ENCODE peak calls at places on chromosomes 13 and 19, in five cellular contexts. One of them, this sample, is unnamed.

GRCh38 chr19:58407658-58408151 is 744 bp upstream of the ZNF584 start:
- DNase-seq in fibroblast of pulmonary artery: no peak
- DNase-seq in AG10803: no peak
- DNase-seq in right atrium auricular region: no peak
- DNase-seq in uterus: no peak
- DNase-seq in this sample: no peak

GRCh38 chr19:18457478-18458331 is 19.8 kb upstream of the ISYNA1 start:
- DNase-seq in fibroblast of pulmonary artery: no peak
- DNase-seq in AG10803: no peak
- DNase-seq in right atrium auricular region: no peak
- DNase-seq in uterus: no peak
- DNase-seq in this sample: no peak

GRCh38 chr19:46815833-46816627 is 27.6 kb upstream of the SLC1A5 start:
- DNase-seq in fibroblast of pulmonary artery: no peak
- DNase-seq in AG10803: no peak
- DNase-seq in right atrium auricular region: no peak
- DNase-seq in uterus: no peak
- DNase-seq in this sample: no peak

GRCh38 chr13:101204270-101205011 is 211.9 kb downstream of the NALCN start:
- DNase-seq in fibroblast of pulmonary artery: no peak
- DNase-seq in AG10803: peak
- DNase-seq in right atrium auricular region: no peak
- DNase-seq in uterus: no peak
- DNase-seq in this sample: no peak

GRCh38 chr13:98416408-98416807 is 160.5 kb downstream of the STK24 start:
- DNase-seq in fibroblast of pulmonary artery: no peak
- DNase-seq in AG10803: no peak
- DNase-seq in right atrium auricular region: no peak
- DNase-seq in uterus: no peak
- DNase-seq in this sample: peak

GRCh38 chr19:48963371-48964204 is 1.5 kb upstream of the FTL start:
- DNase-seq in fibroblast of pulmonary artery: peak
- DNase-seq in AG10803: peak
- DNase-seq in right atrium auricular region: peak
- DNase-seq in uterus: peak
- DNase-seq in this sample: peak

GRCh38 chr13:86974995-86975328 is 696.2 kb upstream of the SLITRK5 start:
- DNase-seq in fibroblast of pulmonary artery: no peak
- DNase-seq in AG10803: no peak
- DNase-seq in right atrium auricular region: no peak
- DNase-seq in uterus: no peak
- DNase-seq in this sample: no peak

GRCh38 chr13:104256701-104257100 is 1190.5 kb upstream of the SLC10A2 start:
- DNase-seq in fibroblast of pulmonary artery: no peak
- DNase-seq in AG10803: no peak
- DNase-seq in right atrium auricular region: no peak
- DNase-seq in uterus: no peak
- DNase-seq in this sample: no peak

GRCh38 chr19:54439174-54439851 is 9.7 kb upstream of the LENG8 start:
- DNase-seq in fibroblast of pulmonary artery: peak
- DNase-seq in AG10803: peak
- DNase-seq in right atrium auricular region: no peak
- DNase-seq in uterus: no peak
- DNase-seq in this sample: peak

GRCh38 chr13:41457589-41458186 is 338 bp downstream of the RGCC start:
- DNase-seq in fibroblast of pulmonary artery: no peak
- DNase-seq in AG10803: no peak
- DNase-seq in right atrium auricular region: no peak
- DNase-seq in uterus: no peak
- DNase-seq in this sample: peak

GRCh38 chr13:110702591-110703526 is 3.1 kb downstream of the CARS2 start:
- DNase-seq in fibroblast of pulmonary artery: peak
- DNase-seq in AG10803: no peak
- DNase-seq in right atrium auricular region: no peak
- DNase-seq in uterus: no peak
- DNase-seq in this sample: no peak

GRCh38 chr19:40232949-40233810 is 6.7 kb upstream of the CCNP start:
- DNase-seq in fibroblast of pulmonary artery: no peak
- DNase-seq in AG10803: no peak
- DNase-seq in right atrium auricular region: no peak
- DNase-seq in uterus: no peak
- DNase-seq in this sample: no peak

GRCh38 chr19:48393559-48394330 is at the start of gene GRIN2D:
- DNase-seq in fibroblast of pulmonary artery: peak
- DNase-seq in AG10803: peak
- DNase-seq in right atrium auricular region: no peak
- DNase-seq in uterus: no peak
- DNase-seq in this sample: peak

GRCh38 chr13:103056008-103056407 is 10.2 kb downstream of the SLC10A2 start:
- DNase-seq in fibroblast of pulmonary artery: no peak
- DNase-seq in AG10803: no peak
- DNase-seq in right atrium auricular region: no peak
- DNase-seq in uterus: no peak
- DNase-seq in this sample: no peak

GRCh38 chr19:28727133-28727834 is 485.7 kb downstream of the UQCRFS1 start:
- DNase-seq in fibroblast of pulmonary artery: peak
- DNase-seq in AG10803: no peak
- DNase-seq in right atrium auricular region: no peak
- DNase-seq in uterus: no peak
- DNase-seq in this sample: peak

GRCh38 chr13:21079206-21079605 is 17.8 kb upstream of the LATS2 start:
- DNase-seq in fibroblast of pulmonary artery: no peak
- DNase-seq in AG10803: peak
- DNase-seq in right atrium auricular region: no peak
- DNase-seq in uterus: no peak
- DNase-seq in this sample: no peak

GRCh38 chr13:26485786-26486185 is 71.7 kb upstream of the WASF3 start:
- DNase-seq in fibroblast of pulmonary artery: no peak
- DNase-seq in AG10803: peak
- DNase-seq in right atrium auricular region: no peak
- DNase-seq in uterus: peak
- DNase-seq in this sample: no peak

GRCh38 chr19:53182202-53182601 is 11.0 kb downstream of the ZNF665 start:
- DNase-seq in fibroblast of pulmonary artery: no peak
- DNase-seq in AG10803: no peak
- DNase-seq in right atrium auricular region: no peak
- DNase-seq in uterus: no peak
- DNase-seq in this sample: no peak

GRCh38 chr19:58330458-58330857 is 3.7 kb downstream of the ZSCAN22 start:
- DNase-seq in fibroblast of pulmonary artery: peak
- DNase-seq in AG10803: peak
- DNase-seq in right atrium auricular region: no peak
- DNase-seq in uterus: no peak
- DNase-seq in this sample: no peak

GRCh38 chr13:22454586-22454985 is 726.2 kb upstream of the SGCG start:
- DNase-seq in fibroblast of pulmonary artery: no peak
- DNase-seq in AG10803: no peak
- DNase-seq in right atrium auricular region: no peak
- DNase-seq in uterus: no peak
- DNase-seq in this sample: no peak

GRCh38 chr13:27384285-27384684 is 40.1 kb upstream of the GTF3A start:
- DNase-seq in fibroblast of pulmonary artery: no peak
- DNase-seq in AG10803: no peak
- DNase-seq in right atrium auricular region: no peak
- DNase-seq in uterus: no peak
- DNase-seq in this sample: no peak

GRCh38 chr13:110358381-110358780 is 51.3 kb downstream of the COL4A2 start:
- DNase-seq in fibroblast of pulmonary artery: no peak
- DNase-seq in AG10803: no peak
- DNase-seq in right atrium auricular region: no peak
- DNase-seq in uterus: no peak
- DNase-seq in this sample: no peak

GRCh38 chr19:13275016-13275722 is 125.0 kb downstream of the IER2 start:
- DNase-seq in fibroblast of pulmonary artery: no peak
- DNase-seq in AG10803: no peak
- DNase-seq in right atrium auricular region: no peak
- DNase-seq in uterus: no peak
- DNase-seq in this sample: no peak

GRCh38 chr19:4172861-4173473 is 9.4 kb downstream of the SIRT6 start:
- DNase-seq in fibroblast of pulmonary artery: peak
- DNase-seq in AG10803: peak
- DNase-seq in right atrium auricular region: no peak
- DNase-seq in uterus: no peak
- DNase-seq in this sample: peak

GRCh38 chr13:25253702-25254101 is 33.6 kb downstream of the MTMR6 start:
- DNase-seq in fibroblast of pulmonary artery: no peak
- DNase-seq in AG10803: peak
- DNase-seq in right atrium auricular region: no peak
- DNase-seq in uterus: no peak
- DNase-seq in this sample: no peak

GRCh38 chr19:19464339-19465098 is 50.8 kb downstream of the TSSK6 start:
- DNase-seq in fibroblast of pulmonary artery: peak
- DNase-seq in AG10803: peak
- DNase-seq in right atrium auricular region: no peak
- DNase-seq in uterus: no peak
- DNase-seq in this sample: peak

GRCh38 chr19:44496711-44497110 is 3.6 kb downstream of the ZNF180 start:
- DNase-seq in fibroblast of pulmonary artery: no peak
- DNase-seq in AG10803: no peak
- DNase-seq in right atrium auricular region: no peak
- DNase-seq in uterus: no peak
- DNase-seq in this sample: no peak

GRCh38 chr19:44499962-44500949 is at the start of gene ZNF180:
- DNase-seq in fibroblast of pulmonary artery: peak
- DNase-seq in AG10803: peak
- DNase-seq in right atrium auricular region: peak
- DNase-seq in uterus: peak
- DNase-seq in this sample: peak

GRCh38 chr19:44498988-44499387 is 1.3 kb downstream of the ZNF180 start:
- DNase-seq in fibroblast of pulmonary artery: no peak
- DNase-seq in AG10803: no peak
- DNase-seq in right atrium auricular region: no peak
- DNase-seq in uterus: no peak
- DNase-seq in this sample: no peak

GRCh38 chr19:44499559-44499958 is 763 bp downstream of the ZNF180 start:
- DNase-seq in fibroblast of pulmonary artery: no peak
- DNase-seq in AG10803: no peak
- DNase-seq in right atrium auricular region: no peak
- DNase-seq in uterus: no peak
- DNase-seq in this sample: no peak
- TF ChIP-seq CTCF in fibroblast of pulmonary artery: no peak
- TF ChIP-seq CTCF in AG10803: no peak
- TF ChIP-seq CTCF in right atrium auricular region: no peak
- TF ChIP-seq CTCF in uterus: no peak
- TF ChIP-seq CTCF in this sample: no peak

DNA sequence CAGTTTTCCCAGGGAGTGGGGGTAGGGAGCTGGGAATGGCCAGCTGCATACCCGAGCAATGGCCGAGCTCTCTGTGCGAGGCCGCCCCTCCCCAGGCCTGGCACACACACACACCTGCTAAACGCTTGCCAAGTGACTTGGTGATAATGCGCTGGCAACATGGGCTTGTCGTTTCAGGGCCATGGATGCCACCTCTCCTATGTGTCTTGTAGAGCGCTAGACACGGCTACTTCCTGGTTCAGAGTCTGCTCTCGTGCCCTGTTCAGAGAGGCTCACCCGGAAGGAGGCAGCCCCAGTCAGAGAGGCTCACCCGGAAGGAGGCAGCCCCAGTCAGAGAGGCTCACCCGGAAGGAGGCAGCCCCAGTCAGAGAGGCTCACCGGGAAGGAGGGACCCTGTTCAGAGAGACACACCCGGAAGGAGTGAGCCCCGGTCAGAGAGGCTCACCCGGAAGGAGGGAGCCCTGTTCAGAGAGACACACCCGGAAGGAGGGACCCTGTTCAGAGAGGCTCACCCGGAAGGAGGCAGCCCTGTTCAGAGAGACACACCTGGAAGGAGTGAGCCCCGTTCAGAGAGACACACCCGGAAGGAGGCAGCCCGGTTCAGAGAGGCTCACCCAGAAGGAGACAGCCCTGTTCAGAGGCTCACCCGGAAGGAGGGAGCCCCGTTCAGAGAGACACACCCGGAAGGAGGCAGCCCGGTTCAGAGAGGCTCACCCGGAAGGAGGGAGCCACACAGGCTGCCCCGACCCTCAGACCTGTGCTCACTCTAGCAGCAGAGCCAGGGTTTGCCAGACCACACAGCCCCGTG is 4.2 kb downstream of the ADPRHL1 start:
- DNase-seq in fibroblast of pulmonary artery: no peak
- DNase-seq in AG10803: peak
- DNase-seq in right atrium auricular region: no peak
- DNase-seq in uterus: peak
- DNase-seq in this sample: peak
- H3K4me3 ChIP-seq in fibroblast of pulmonary artery: no peak
- H3K4me3 ChIP-seq in AG10803: peak
- H3K4me3 ChIP-seq in right atrium auricular region: peak
- H3K4me3 ChIP-seq in uterus: peak
- H3K4me3 ChIP-seq in this sample: peak

DNA sequence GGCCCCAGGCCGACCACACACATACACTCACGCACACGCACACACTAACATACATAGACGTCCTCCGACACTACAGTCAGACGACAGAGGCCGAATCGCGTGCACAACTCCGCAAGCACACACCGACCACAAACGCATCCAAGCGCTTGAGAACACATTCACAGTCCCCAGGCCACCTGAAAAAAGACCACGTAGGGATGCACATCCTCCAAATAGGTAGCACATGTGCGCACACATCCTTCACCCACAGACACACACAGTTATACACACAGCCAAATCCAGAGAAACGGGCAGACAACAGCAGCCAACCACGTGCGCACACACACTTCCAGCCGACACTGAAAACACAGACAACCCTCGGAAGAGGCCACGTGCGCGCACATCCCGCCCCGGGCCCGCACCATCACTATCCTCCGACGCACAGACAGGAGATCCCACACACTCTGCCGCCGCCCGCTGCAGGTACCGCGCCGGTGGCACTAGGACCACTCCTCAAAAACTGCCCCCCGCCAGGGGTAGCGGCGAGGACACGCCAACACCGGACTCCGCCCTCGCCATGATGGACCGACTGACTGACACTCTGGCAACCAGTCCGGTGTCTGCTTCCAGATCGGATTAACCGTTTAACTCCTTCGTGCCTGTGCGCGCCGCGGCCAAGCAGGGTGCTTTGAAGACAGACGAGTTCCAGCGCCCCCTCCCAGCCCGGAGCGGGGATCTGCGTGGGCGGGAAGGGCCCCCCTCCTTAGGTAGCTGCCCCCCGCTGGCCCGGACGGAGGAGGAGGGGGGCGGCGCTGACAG is 493 bp upstream of the PDE4A start:
- DNase-seq in fibroblast of pulmonary artery: peak
- DNase-seq in AG10803: no peak
- DNase-seq in right atrium auricular region: no peak
- DNase-seq in uterus: no peak
- DNase-seq in this sample: no peak
- TF ChIP-seq CTCF in fibroblast of pulmonary artery: no peak
- TF ChIP-seq CTCF in AG10803: no peak
- TF ChIP-seq CTCF in right atrium auricular region: no peak
- TF ChIP-seq CTCF in uterus: no peak
- TF ChIP-seq CTCF in this sample: no peak

GRCh38 chr13:93144031-93144430 is 82.6 kb upstream of the GPC6 start:
- DNase-seq in fibroblast of pulmonary artery: no peak
- DNase-seq in AG10803: no peak
- DNase-seq in right atrium auricular region: no peak
- DNase-seq in uterus: no peak
- DNase-seq in this sample: no peak

GRCh38 chr13:93146584-93147292 is 79.9 kb upstream of the GPC6 start:
- DNase-seq in fibroblast of pulmonary artery: peak
- DNase-seq in AG10803: peak
- DNase-seq in right atrium auricular region: no peak
- DNase-seq in uterus: no peak
- DNase-seq in this sample: no peak

GRCh38 chr13:93145199-93145598 is 81.4 kb upstream of the GPC6 start:
- DNase-seq in fibroblast of pulmonary artery: no peak
- DNase-seq in AG10803: no peak
- DNase-seq in right atrium auricular region: no peak
- DNase-seq in uterus: no peak
- DNase-seq in this sample: no peak

GRCh38 chr13:93140912-93141311 is 85.7 kb upstream of the GPC6 start:
- DNase-seq in fibroblast of pulmonary artery: no peak
- DNase-seq in AG10803: no peak
- DNase-seq in right atrium auricular region: no peak
- DNase-seq in uterus: no peak
- DNase-seq in this sample: no peak
- H3K4me3 ChIP-seq in fibroblast of pulmonary artery: no peak
- H3K4me3 ChIP-seq in AG10803: no peak
- H3K4me3 ChIP-seq in right atrium auricular region: no peak
- H3K4me3 ChIP-seq in uterus: no peak
- H3K4me3 ChIP-seq in this sample: no peak

This sample was measured in pancreas.